ENCODE peak calls at places on chromosomes 5 and 9, in four cellular contexts. One of them, this sample, is unnamed.

GRCh38 chr9:89661956-89662717 is 57.3 kb downstream of the GADD45G start:
- DNase-seq in fibroblast of lung: peak; percentile 96
- DNase-seq in HepG2: peak; percentile 75
- DNase-seq in PC-9: peak; percentile 46
- DNase-seq in this sample: peak; percentile 50

GRCh38 chr5:141343242-141343952 is at the start of gene PCDHGA3:
- DNase-seq in fibroblast of lung: peak; percentile 65
- DNase-seq in HepG2: no peak
- DNase-seq in PC-9: no peak
- DNase-seq in this sample: no peak

GRCh38 chr5:51380603-51381207 is 2.5 kb upstream of the ISL1 start:
- DNase-seq in fibroblast of lung: no peak
- DNase-seq in HepG2: peak; percentile 6
- DNase-seq in PC-9: peak; percentile 9
- DNase-seq in this sample: no peak

GRCh38 chr5:123865641-123866040 is 353.7 kb downstream of the CSNK1G3 start:
- DNase-seq in fibroblast of lung: peak; percentile 83
- DNase-seq in HepG2: no peak
- DNase-seq in PC-9: no peak
- DNase-seq in this sample: no peak

GRCh38 chr5:133225671-133226152 is 173.9 kb downstream of the HSPA4 start:
- DNase-seq in fibroblast of lung: no peak
- DNase-seq in HepG2: no peak
- DNase-seq in PC-9: no peak
- DNase-seq in this sample: no peak

GRCh38 chr5:115494570-115495289 is 49.8 kb downstream of the FEM1C start:
- DNase-seq in fibroblast of lung: peak; percentile 69
- DNase-seq in HepG2: no peak
- DNase-seq in PC-9: no peak
- DNase-seq in this sample: no peak

GRCh38 chr5:119630752-119631440 is 1.5 kb downstream of the FAM170A start:
- DNase-seq in fibroblast of lung: no peak
- DNase-seq in HepG2: no peak
- DNase-seq in PC-9: no peak
- DNase-seq in this sample: no peak

GRCh38 chr5:55680353-55680752 is 31.8 kb downstream of the SLC38A9 start:
- DNase-seq in fibroblast of lung: peak; percentile 11
- DNase-seq in HepG2: no peak
- DNase-seq in PC-9: no peak
- DNase-seq in this sample: no peak

GRCh38 chr5:143435207-143435657 is 31.7 kb upstream of the NR3C1 start:
- DNase-seq in fibroblast of lung: no peak
- DNase-seq in HepG2: no peak
- DNase-seq in PC-9: no peak
- DNase-seq in this sample: no peak

GRCh38 chr5:148312159-148312558 is at the start of gene SPINK7:
- DNase-seq in fibroblast of lung: no peak
- DNase-seq in HepG2: no peak
- DNase-seq in PC-9: no peak
- DNase-seq in this sample: no peak
- TF ChIP-seq EZH2 in fibroblast of lung: no peak
- TF ChIP-seq EZH2 in HepG2: no peak
- TF ChIP-seq EZH2 in PC-9: no peak
- TF ChIP-seq EZH2 in this sample: no peak

GRCh38 chr5:1249366-1250280 is 24.4 kb downstream of the SLC6A18 start:
- DNase-seq in fibroblast of lung: no peak
- DNase-seq in HepG2: no peak
- DNase-seq in PC-9: no peak
- DNase-seq in this sample: no peak
- TF ChIP-seq EZH2 in fibroblast of lung: no peak
- TF ChIP-seq EZH2 in HepG2: no peak
- TF ChIP-seq EZH2 in PC-9: no peak
- TF ChIP-seq EZH2 in this sample: no peak

DNA sequence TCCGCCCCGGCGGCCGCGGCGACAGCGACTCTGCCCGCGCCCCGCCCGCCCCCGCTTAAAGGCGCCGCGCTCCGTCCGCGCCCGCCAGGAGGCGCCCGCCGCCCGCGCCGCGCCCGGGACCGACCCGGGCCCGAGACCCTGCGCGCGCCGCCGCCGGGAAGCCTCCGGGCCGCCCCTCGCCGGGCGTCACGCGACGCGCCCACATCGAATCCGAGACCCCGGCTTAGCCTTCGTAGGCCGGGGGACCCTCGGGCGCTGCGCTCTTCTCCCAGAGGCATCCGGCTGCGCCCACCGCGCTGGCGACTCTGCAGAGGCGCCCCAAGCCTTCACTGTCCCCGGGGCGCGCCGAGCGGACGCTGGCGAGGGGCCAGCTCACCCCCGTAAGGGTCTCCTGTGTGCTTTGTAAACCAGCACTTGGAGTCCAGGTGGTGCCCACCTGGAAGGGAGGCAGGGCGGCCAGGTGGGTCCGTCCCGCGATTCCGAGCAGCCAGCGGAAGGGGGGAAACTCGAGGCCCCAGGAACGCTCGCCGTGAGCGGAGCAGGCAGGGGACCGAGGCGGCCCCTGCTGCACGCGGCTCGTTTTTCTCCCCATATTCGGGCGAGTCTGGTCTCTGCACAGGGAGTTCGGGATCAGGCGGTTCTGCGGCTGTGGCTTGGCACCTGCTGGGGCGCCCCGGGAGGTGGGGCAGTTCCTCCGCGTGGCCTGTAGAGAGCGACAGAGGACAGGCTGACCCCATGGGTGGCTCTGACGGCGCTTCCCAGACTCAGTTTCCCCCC is 432 bp upstream of the ABCA2 start:
- DNase-seq in fibroblast of lung: no peak
- DNase-seq in HepG2: no peak
- DNase-seq in PC-9: peak; percentile 72
- DNase-seq in this sample: no peak
- TF ChIP-seq EZH2 in fibroblast of lung: no peak
- TF ChIP-seq EZH2 in HepG2: no peak
- TF ChIP-seq EZH2 in PC-9: no peak
- TF ChIP-seq EZH2 in this sample: no peak

GRCh38 chr9:98941946-98942523 is 1.7 kb upstream of the COL15A1 start:
- DNase-seq in fibroblast of lung: no peak
- DNase-seq in HepG2: no peak
- DNase-seq in PC-9: no peak
- DNase-seq in this sample: no peak

GRCh38 chr9:98940278-98940677 is 3.4 kb upstream of the COL15A1 start:
- DNase-seq in fibroblast of lung: no peak
- DNase-seq in HepG2: no peak
- DNase-seq in PC-9: no peak
- DNase-seq in this sample: no peak

GRCh38 chr9:98944130-98945074 is 695 bp downstream of the COL15A1 start:
- DNase-seq in fibroblast of lung: peak; percentile 4
- DNase-seq in HepG2: no peak
- DNase-seq in PC-9: no peak
- DNase-seq in this sample: no peak

GRCh38 chr9:98942906-98943681 is 613 bp upstream of the COL15A1 start:
- DNase-seq in fibroblast of lung: no peak
- DNase-seq in HepG2: no peak
- DNase-seq in PC-9: no peak
- DNase-seq in this sample: no peak

GRCh38 chr9:98943682-98944129 is at the start of gene COL15A1:
- DNase-seq in fibroblast of lung: peak; percentile 33
- DNase-seq in HepG2: no peak
- DNase-seq in PC-9: no peak
- DNase-seq in this sample: no peak
- TF ChIP-seq EZH2 in fibroblast of lung: peak; percentile 12
- TF ChIP-seq EZH2 in HepG2: no peak
- TF ChIP-seq EZH2 in PC-9: no peak
- TF ChIP-seq EZH2 in this sample: no peak

GRCh38 chr5:60505796-60506195 is 194.2 kb downstream of the DEPDC1B start:
- DNase-seq in fibroblast of lung: no peak
- DNase-seq in HepG2: no peak
- DNase-seq in PC-9: no peak
- DNase-seq in this sample: no peak

GRCh38 chr5:60505373-60505772 is 194.6 kb downstream of the DEPDC1B start:
- DNase-seq in fibroblast of lung: no peak
- DNase-seq in HepG2: no peak
- DNase-seq in PC-9: no peak
- DNase-seq in this sample: peak; percentile 89

GRCh38 chr5:60507687-60508086 is 192.3 kb downstream of the DEPDC1B start:
- DNase-seq in fibroblast of lung: peak; percentile 67
- DNase-seq in HepG2: no peak
- DNase-seq in PC-9: no peak
- DNase-seq in this sample: peak; percentile 77

GRCh38 chr5:60503771-60504170 is 196.2 kb downstream of the DEPDC1B start:
- DNase-seq in fibroblast of lung: peak; percentile 7
- DNase-seq in HepG2: no peak
- DNase-seq in PC-9: no peak
- DNase-seq in this sample: no peak

GRCh38 chr5:60504342-60504741 is 195.6 kb downstream of the DEPDC1B start:
- DNase-seq in fibroblast of lung: no peak
- DNase-seq in HepG2: no peak
- DNase-seq in PC-9: no peak
- DNase-seq in this sample: no peak
- TF ChIP-seq EZH2 in fibroblast of lung: no peak
- TF ChIP-seq EZH2 in HepG2: no peak
- TF ChIP-seq EZH2 in PC-9: no peak
- TF ChIP-seq EZH2 in this sample: no peak

GRCh38 chr9:74500584-74500924 is 3.4 kb downstream of the RORB start:
- DNase-seq in fibroblast of lung: no peak
- DNase-seq in HepG2: no peak
- DNase-seq in PC-9: no peak
- DNase-seq in this sample: no peak
- TF ChIP-seq EZH2 in fibroblast of lung: no peak
- TF ChIP-seq EZH2 in HepG2: no peak
- TF ChIP-seq EZH2 in PC-9: no peak
- TF ChIP-seq EZH2 in this sample: no peak

GRCh38 chr9:114364528-114365041 is 23.2 kb downstream of the AKNA start:
- DNase-seq in fibroblast of lung: peak; percentile 41
- DNase-seq in HepG2: no peak
- DNase-seq in PC-9: peak; percentile 26
- DNase-seq in this sample: no peak
- TF ChIP-seq EZH2 in fibroblast of lung: no peak
- TF ChIP-seq EZH2 in HepG2: no peak
- TF ChIP-seq EZH2 in PC-9: no peak
- TF ChIP-seq EZH2 in this sample: no peak

GRCh38 chr9:136132500-136133050 is 13.9 kb upstream of the TMEM250 start:
- DNase-seq in fibroblast of lung: no peak
- DNase-seq in HepG2: no peak
- DNase-seq in PC-9: no peak
- DNase-seq in this sample: no peak
- TF ChIP-seq EZH2 in fibroblast of lung: peak; percentile 50
- TF ChIP-seq EZH2 in HepG2: no peak
- TF ChIP-seq EZH2 in PC-9: no peak
- TF ChIP-seq EZH2 in this sample: no peak

GRCh38 chr5:77631166-77631582 is 7.3 kb downstream of the OTP start:
- DNase-seq in fibroblast of lung: no peak
- DNase-seq in HepG2: no peak
- DNase-seq in PC-9: no peak
- DNase-seq in this sample: no peak

GRCh38 chr5:77627869-77628674 is 10.4 kb downstream of the OTP start:
- DNase-seq in fibroblast of lung: no peak
- DNase-seq in HepG2: no peak
- DNase-seq in PC-9: no peak
- DNase-seq in this sample: no peak

GRCh38 chr5:77630246-77631165 is 8.0 kb downstream of the OTP start:
- DNase-seq in fibroblast of lung: peak; percentile 15
- DNase-seq in HepG2: peak; percentile 33
- DNase-seq in PC-9: peak; percentile 76
- DNase-seq in this sample: no peak

GRCh38 chr5:77629553-77630245 is 8.8 kb downstream of the OTP start:
- DNase-seq in fibroblast of lung: no peak
- DNase-seq in HepG2: no peak
- DNase-seq in PC-9: peak; percentile 14
- DNase-seq in this sample: no peak

DNA sequence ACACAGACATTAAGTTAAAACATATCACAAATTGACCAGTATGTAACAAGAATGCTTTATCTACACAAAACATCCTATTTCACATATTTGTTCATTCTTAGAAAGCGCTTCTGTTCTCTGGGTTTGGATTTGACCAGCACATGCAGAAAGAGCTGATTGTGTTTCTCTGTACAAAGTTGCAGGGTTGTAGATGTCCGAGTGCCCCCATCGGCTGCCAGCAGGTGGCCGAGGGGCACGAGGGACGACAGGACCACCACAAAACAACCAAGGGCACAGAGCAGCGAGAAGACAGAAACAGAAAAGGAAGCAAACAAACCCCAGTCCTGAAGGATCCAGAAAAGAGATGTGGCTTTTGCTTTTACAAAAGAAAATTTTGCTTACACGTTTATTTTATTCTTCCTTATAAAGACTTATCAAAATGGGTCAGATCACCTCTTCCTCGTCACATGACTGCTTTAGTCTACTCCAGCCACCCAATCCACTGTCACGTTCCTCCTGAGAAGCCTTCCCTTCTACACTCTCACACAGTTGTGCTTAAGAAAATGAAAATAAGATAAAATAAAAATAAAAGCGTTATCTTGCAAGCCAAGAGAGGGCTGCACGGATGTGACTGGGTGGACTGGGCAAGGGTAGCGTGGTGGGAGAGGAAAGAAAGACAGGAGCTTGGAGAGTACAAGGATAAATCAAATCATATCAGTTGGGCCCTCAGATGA is 9.5 kb downstream of the OTP start:
- DNase-seq in fibroblast of lung: no peak
- DNase-seq in HepG2: no peak
- DNase-seq in PC-9: no peak
- DNase-seq in this sample: no peak
- TF ChIP-seq EZH2 in fibroblast of lung: no peak
- TF ChIP-seq EZH2 in HepG2: no peak
- TF ChIP-seq EZH2 in PC-9: no peak
- TF ChIP-seq EZH2 in this sample: no peak

This sample was measured in SK-N-MC.